ENCODE peak calls at places on chromosomes 11 and 22, in four cellular contexts. K is GM23338, O is brain microvascular endothelial cell, V is AG04450. C is an unnamed sample.

GRCh38 chr11:84564180-84564866 is 1062.8 kb downstream of the DLG2 start:
- DNase-seq in K (peak; percentile 56), O (peak; percentile 62), V (peak; percentile 6), C (peak; percentile 75)

GRCh38 chr11:128669491-128669890 is 24.4 kb upstream of the FLI1 start:
- DNase-seq in K (no peak), O (peak; percentile 44), V (no peak), C (peak; percentile 79)

GRCh38 chr11:10450451-10451398 is 4.3 kb upstream of the AMPD3 start:
- DNase-seq in K (peak; percentile 90), O (no peak), V (no peak), C (no peak)

GRCh38 chr11:19919050-19919561 is 206.5 kb downstream of the NAV2 start:
- DNase-seq in K (no peak), O (peak; percentile 95), V (peak; percentile 85), C (peak; percentile 94)

GRCh38 chr11:65492637-65493366 is 6.0 kb upstream of the MALAT1 start:
- DNase-seq in K (peak; percentile 20), O (peak; percentile 81), V (no peak), C (peak; percentile 96)

GRCh38 chr11:34653851-34654490 is 33.1 kb downstream of the EHF start:
- DNase-seq in K (no peak), O (peak; percentile 95), V (peak; percentile 82), C (peak; percentile 98)

GRCh38 chr11:129766858-129767604 is 48.6 kb upstream of the TMEM45B start:
- DNase-seq in K (peak; percentile 80), O (peak; percentile 25), V (no peak), C (peak; percentile 48)

GRCh38 chr11:45926001-45926401 is 3.5 kb downstream of the LARGE2 start:
- DNase-seq in K (no peak), O (no peak), V (no peak), C (no peak)

GRCh38 chr22:17431179-17431578 is 61.9 kb downstream of the CECR2 start:
- DNase-seq in K (no peak), O (no peak), V (no peak), C (peak; percentile 56)

GRCh38 chr11:33721291-33721840 is 14.9 kb downstream of the CD59 start:
- DNase-seq in K (no peak), O (peak; percentile 74), V (no peak), C (peak; percentile 48)

GRCh38 chr11:575324-575995 is 810 bp upstream of the PHRF1 start:
- DNase-seq in K (peak; percentile 88), O (no peak), V (no peak), C (no peak)

GRCh38 chr11:46390331-46391171 is 1.0 kb downstream of the CHRM4 start:
- DNase-seq in K (peak; percentile 48), O (no peak), V (no peak), C (no peak)

GRCh38 chr11:406796-407650 is 7.8 kb downstream of the SIGIRR start:
- DNase-seq in K (peak; percentile 96), O (peak; percentile 71), V (peak; percentile 41), C (peak; percentile 89)

DNA sequence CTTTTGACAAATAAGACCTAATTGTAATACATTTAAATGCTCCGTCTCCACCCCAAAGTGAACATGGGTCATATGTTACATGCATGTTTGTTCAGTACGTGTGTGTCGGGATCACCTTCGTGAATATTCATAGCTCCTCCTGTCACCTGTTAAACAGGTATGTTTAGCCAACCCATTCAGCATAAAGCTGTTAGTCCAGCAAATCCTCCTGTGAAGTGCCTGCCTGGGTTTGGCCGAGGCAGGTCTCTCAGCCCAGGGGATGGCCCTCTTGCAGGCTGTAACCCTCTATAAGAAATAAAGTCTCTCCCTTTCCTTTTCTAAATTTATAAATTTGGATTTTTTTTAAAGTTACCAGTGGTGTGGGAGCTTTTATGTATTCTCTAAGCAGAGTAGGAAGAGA is 38.9 kb upstream of the NTM start:
- DNase-seq in K (no peak), O (no peak), V (no peak), C (no peak)
- TF ChIP-seq CTCF in K (no peak), O (no peak), V (no peak), C (no peak)

GRCh38 chr11:63681208-63682044 is at the start of gene RTN3:
- DNase-seq in K (peak; percentile 98), O (peak; percentile 96), V (peak; percentile 97), C (peak; percentile 98)

GRCh38 chr11:63680842-63681207 is 475 bp upstream of the RTN3 start:
- DNase-seq in K (peak; percentile 37), O (no peak), V (no peak), C (no peak)

GRCh38 chr11:63682045-63682915 is 980 bp downstream of the RTN3 start:
- DNase-seq in K (peak; percentile 66), O (no peak), V (no peak), C (no peak)

GRCh38 chr11:63686912-63687311 is 5.6 kb downstream of the RTN3 start:
- DNase-seq in K (no peak), O (no peak), V (no peak), C (no peak)

DNA sequence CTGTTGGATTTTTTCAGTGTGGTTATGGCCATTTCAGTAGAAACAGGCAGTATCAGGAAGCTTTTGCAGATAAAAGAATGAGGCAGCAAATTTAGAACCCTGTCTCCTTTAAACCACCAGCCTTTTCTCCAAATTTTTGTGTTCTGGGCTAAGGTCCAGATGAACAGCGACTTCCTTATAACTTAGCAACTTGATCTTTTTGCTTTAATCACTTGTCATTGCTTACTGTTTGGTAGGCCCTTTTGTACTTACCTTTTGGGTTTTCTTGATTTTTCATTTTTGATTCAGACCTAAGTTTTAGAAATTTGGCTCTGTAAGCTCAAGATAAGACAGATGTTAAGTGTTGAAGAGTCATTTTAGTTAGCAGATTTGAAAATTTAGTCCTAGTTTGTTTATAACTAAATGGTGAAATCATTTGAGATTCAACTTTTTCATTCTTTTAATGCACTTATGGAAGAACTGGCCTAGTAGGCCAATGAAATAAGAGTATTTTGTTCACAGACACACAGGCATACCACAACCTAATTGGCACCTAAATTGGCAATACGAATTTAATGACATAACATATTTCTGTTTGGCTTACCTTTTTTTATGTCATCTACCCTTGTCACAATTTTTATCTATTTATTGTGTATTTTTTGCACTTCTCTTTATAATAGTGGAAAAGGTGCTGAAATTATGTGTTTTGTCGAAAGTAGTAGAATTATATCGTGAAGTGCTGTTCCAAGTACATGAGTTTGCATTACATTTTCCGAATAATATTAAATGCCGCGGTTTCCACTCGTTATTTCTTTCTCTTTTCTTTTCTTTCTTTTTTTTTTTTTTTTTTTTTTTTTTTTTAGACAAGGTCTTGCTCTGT is 2.1 kb downstream of the RTN3 start:
- DNase-seq in K (no peak), O (no peak), V (no peak), C (no peak)
- H3K4me3 ChIP-seq in K (peak overlapping the region; percentile 82), O (peak overlapping the region; percentile 84), V (peak overlapping the region; percentile 86), C (peak overlapping the region; percentile 97)

DNA sequence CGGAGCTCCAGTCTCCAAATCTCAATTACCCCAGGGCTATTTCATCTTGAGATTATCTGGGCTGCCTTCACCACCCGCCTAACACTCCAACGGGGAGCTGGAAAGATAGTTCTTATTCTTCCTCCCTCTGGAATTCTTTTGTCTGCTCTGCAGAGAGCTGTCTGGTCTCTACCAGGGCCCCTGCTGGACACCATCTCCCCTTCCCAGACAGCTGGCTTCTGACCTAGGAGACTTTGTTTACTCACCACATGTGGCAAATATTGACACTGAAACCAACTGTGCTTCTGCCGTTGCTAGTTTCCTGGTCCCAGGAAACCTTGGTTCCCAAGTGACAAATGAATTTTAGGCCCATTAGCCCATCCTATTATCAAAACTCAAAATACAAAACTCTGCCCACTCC is 93.8 kb downstream of the DSCAML1 start:
- DNase-seq in K (no peak), O (no peak), V (no peak), C (no peak)
- TF ChIP-seq CTCF in K (no peak), O (no peak), V (no peak), C (no peak)

GRCh38 chr22:49392247-49392646 is 435.4 kb downstream of the BRD1 start:
- DNase-seq in K (no peak), O (no peak), V (no peak), C (no peak)

GRCh38 chr22:49394116-49394785 is 433.4 kb downstream of the BRD1 start:
- DNase-seq in K (no peak), O (no peak), V (no peak), C (no peak)

GRCh38 chr22:49392841-49393510 is 434.7 kb downstream of the BRD1 start:
- DNase-seq in K (no peak), O (no peak), V (no peak), C (no peak)

GRCh38 chr22:49391436-49391835 is 436.2 kb downstream of the BRD1 start:
- DNase-seq in K (no peak), O (no peak), V (no peak), C (no peak)

GRCh38 chr22:49393526-49393925 is 434.1 kb downstream of the BRD1 start:
- DNase-seq in K (no peak), O (no peak), V (no peak), C (no peak)
- H3K4me3 ChIP-seq in K (no peak overlapping the region), O (no peak overlapping the region), V (no peak overlapping the region), C (no peak overlapping the region)

GRCh38 chr11:83168756-83169155 is 11.8 kb downstream of the PCF11 start:
- DNase-seq in K (no peak), O (no peak), V (no peak), C (no peak)

GRCh38 chr11:83175815-83176214 is 17.7 kb upstream of the ANKRD42 start:
- DNase-seq in K (no peak), O (no peak), V (no peak), C (no peak)

GRCh38 chr11:83172551-83172950 is 15.6 kb downstream of the PCF11 start:
- DNase-seq in K (no peak), O (no peak), V (no peak), C (no peak)

GRCh38 chr11:83174008-83174407 is 17.1 kb downstream of the PCF11 start:
- DNase-seq in K (no peak), O (no peak), V (no peak), C (no peak)
- TF ChIP-seq CTCF in K (no peak), O (no peak), V (no peak), C (no peak)

GRCh38 chr11:133952199-133953190 is 4.3 kb downstream of the IGSF9B start:
- DNase-seq in K (no peak), O (no peak), V (no peak), C (no peak)
- H3K4me3 ChIP-seq in K (peak overlapping the region; percentile 45), O (no peak overlapping the region), V (no peak overlapping the region), C (no peak overlapping the region)

GRCh38 chr11:119647254-119647653 is 81.7 kb downstream of the NECTIN1 start:
- DNase-seq in K (no peak), O (no peak), V (no peak), C (no peak)

GRCh38 chr11:119643212-119643877 is 85.7 kb downstream of the NECTIN1 start:
- DNase-seq in K (no peak), O (no peak), V (no peak), C (no peak)

GRCh38 chr11:119643878-119644225 is 85.1 kb downstream of the NECTIN1 start:
- DNase-seq in K (no peak), O (no peak), V (no peak), C (no peak)

GRCh38 chr11:119644502-119644901 is 84.5 kb downstream of the NECTIN1 start:
- DNase-seq in K (no peak), O (no peak), V (no peak), C (no peak)

DNA sequence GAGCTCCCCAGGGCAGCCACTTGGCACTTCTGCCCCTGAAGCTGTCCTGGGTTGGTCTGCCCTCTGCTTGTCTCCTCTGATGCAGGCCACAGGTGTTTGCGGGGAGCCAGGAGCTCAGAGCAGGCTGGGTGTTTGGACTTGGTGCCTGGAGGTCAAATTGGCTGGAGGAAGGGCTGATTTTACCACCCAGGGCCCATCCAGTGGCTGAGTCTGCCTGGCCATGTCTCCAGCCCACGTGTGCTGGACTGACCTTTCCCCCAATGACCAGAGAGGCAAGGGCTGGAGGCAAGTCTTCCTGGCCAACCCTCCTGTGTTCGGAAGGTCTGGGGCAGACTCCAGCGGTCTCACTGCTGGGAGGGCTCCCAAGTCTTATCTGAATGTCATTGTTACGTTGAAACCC is 84.0 kb downstream of the NECTIN1 start:
- DNase-seq in K (no peak), O (no peak), V (no peak), C (no peak)
- TF ChIP-seq CTCF in K (no peak), O (no peak), V (no peak), C (no peak)

GRCh38 chr22:41910599-41911291 is 4.1 kb downstream of the SHISA8 start:
- DNase-seq in K (peak; percentile 45), O (no peak), V (no peak), C (peak; percentile 25)
- H3K4me3 ChIP-seq in K (peak overlapping the region; percentile 48), O (no peak overlapping the region), V (no peak overlapping the region), C (peak overlapping the region; percentile 3)

C was measured in cardiac fibroblast.